ENCODE peak calls at places on chromosomes 7 and 10, in seven cellular contexts. One of them, this sample, is unnamed.

GRCh38 chr7:45596665-45597095 is 22.5 kb downstream of the ADCY1 start:
- DNase-seq in psoas muscle: no peak
- DNase-seq in AG04450: no peak
- DNase-seq in SK-N-SH: no peak
- DNase-seq in mammary epithelial cell: no peak
- DNase-seq in CD4-positive, alpha-beta T cell: no peak
- DNase-seq in astrocyte: no peak
- DNase-seq in this sample: no peak

GRCh38 chr10:72088879-72089585 is 681 bp upstream of the SPOCK2 start:
- DNase-seq in psoas muscle: peak
- DNase-seq in AG04450: no peak
- DNase-seq in SK-N-SH: no peak
- DNase-seq in mammary epithelial cell: no peak
- DNase-seq in CD4-positive, alpha-beta T cell: peak
- DNase-seq in astrocyte: no peak
- DNase-seq in this sample: no peak

GRCh38 chr10:32961892-32962369 is 3.9 kb upstream of the ITGB1 start:
- DNase-seq in psoas muscle: no peak
- DNase-seq in AG04450: peak
- DNase-seq in SK-N-SH: no peak
- DNase-seq in mammary epithelial cell: peak
- DNase-seq in CD4-positive, alpha-beta T cell: no peak
- DNase-seq in astrocyte: peak
- DNase-seq in this sample: peak

GRCh38 chr7:109873296-109873695 is 1217.6 kb upstream of the LRRN3 start:
- DNase-seq in psoas muscle: no peak
- DNase-seq in AG04450: no peak
- DNase-seq in SK-N-SH: no peak
- DNase-seq in mammary epithelial cell: no peak
- DNase-seq in CD4-positive, alpha-beta T cell: no peak
- DNase-seq in astrocyte: no peak
- DNase-seq in this sample: no peak

GRCh38 chr7:91796122-91796521 is 84.4 kb downstream of the MTERF1 start:
- DNase-seq in psoas muscle: no peak
- DNase-seq in AG04450: no peak
- DNase-seq in SK-N-SH: no peak
- DNase-seq in mammary epithelial cell: no peak
- DNase-seq in CD4-positive, alpha-beta T cell: no peak
- DNase-seq in astrocyte: no peak
- DNase-seq in this sample: no peak

GRCh38 chr7:91327341-91327740 is 63.1 kb downstream of the FZD1 start:
- DNase-seq in psoas muscle: no peak
- DNase-seq in AG04450: no peak
- DNase-seq in SK-N-SH: no peak
- DNase-seq in mammary epithelial cell: no peak
- DNase-seq in CD4-positive, alpha-beta T cell: no peak
- DNase-seq in astrocyte: no peak
- DNase-seq in this sample: no peak

GRCh38 chr7:100691676-100692577 is 2.1 kb downstream of the GIGYF1 start:
- DNase-seq in psoas muscle: peak
- DNase-seq in AG04450: no peak
- DNase-seq in SK-N-SH: peak
- DNase-seq in mammary epithelial cell: peak
- DNase-seq in CD4-positive, alpha-beta T cell: peak
- DNase-seq in astrocyte: peak
- DNase-seq in this sample: no peak

GRCh38 chr10:100866010-100866409 is 46.8 kb upstream of the SLF2 start:
- DNase-seq in psoas muscle: no peak
- DNase-seq in AG04450: no peak
- DNase-seq in SK-N-SH: no peak
- DNase-seq in mammary epithelial cell: no peak
- DNase-seq in CD4-positive, alpha-beta T cell: no peak
- DNase-seq in astrocyte: no peak
- DNase-seq in this sample: no peak

GRCh38 chr7:135274495-135275268 is 41.0 kb downstream of the STRA8 start:
- DNase-seq in psoas muscle: no peak
- DNase-seq in AG04450: peak
- DNase-seq in SK-N-SH: peak
- DNase-seq in mammary epithelial cell: peak
- DNase-seq in CD4-positive, alpha-beta T cell: peak
- DNase-seq in astrocyte: peak
- DNase-seq in this sample: no peak

GRCh38 chr7:101953248-101953819 is 135.9 kb downstream of the CUX1 start:
- DNase-seq in psoas muscle: peak
- DNase-seq in AG04450: peak
- DNase-seq in SK-N-SH: peak
- DNase-seq in mammary epithelial cell: no peak
- DNase-seq in CD4-positive, alpha-beta T cell: no peak
- DNase-seq in astrocyte: peak
- DNase-seq in this sample: no peak

GRCh38 chr7:7702826-7703225 is 15.6 kb downstream of the RPA3 start:
- DNase-seq in psoas muscle: no peak
- DNase-seq in AG04450: no peak
- DNase-seq in SK-N-SH: no peak
- DNase-seq in mammary epithelial cell: no peak
- DNase-seq in CD4-positive, alpha-beta T cell: no peak
- DNase-seq in astrocyte: no peak
- DNase-seq in this sample: no peak

GRCh38 chr10:44724415-44725174 is 186.5 kb upstream of the TMEM72 start:
- DNase-seq in psoas muscle: no peak
- DNase-seq in AG04450: no peak
- DNase-seq in SK-N-SH: no peak
- DNase-seq in mammary epithelial cell: no peak
- DNase-seq in CD4-positive, alpha-beta T cell: no peak
- DNase-seq in astrocyte: peak
- DNase-seq in this sample: no peak

GRCh38 chr10:30058570-30059132 is 735 bp downstream of the JCAD start:
- DNase-seq in psoas muscle: no peak
- DNase-seq in AG04450: no peak
- DNase-seq in SK-N-SH: peak
- DNase-seq in mammary epithelial cell: no peak
- DNase-seq in CD4-positive, alpha-beta T cell: no peak
- DNase-seq in astrocyte: no peak
- DNase-seq in this sample: no peak

GRCh38 chr10:49612513-49613159 is 1.2 kb upstream of the CHAT start:
- DNase-seq in psoas muscle: peak
- DNase-seq in AG04450: no peak
- DNase-seq in SK-N-SH: no peak
- DNase-seq in mammary epithelial cell: no peak
- DNase-seq in CD4-positive, alpha-beta T cell: no peak
- DNase-seq in astrocyte: no peak
- DNase-seq in this sample: no peak

GRCh38 chr7:98418636-98419315 is 17.9 kb upstream of the BAIAP2L1 start:
- DNase-seq in psoas muscle: no peak
- DNase-seq in AG04450: peak
- DNase-seq in SK-N-SH: peak
- DNase-seq in mammary epithelial cell: peak
- DNase-seq in CD4-positive, alpha-beta T cell: no peak
- DNase-seq in astrocyte: peak
- DNase-seq in this sample: peak

GRCh38 chr10:124079864-124080263 is 13.5 kb downstream of the CHST15 start:
- DNase-seq in psoas muscle: no peak
- DNase-seq in AG04450: no peak
- DNase-seq in SK-N-SH: no peak
- DNase-seq in mammary epithelial cell: no peak
- DNase-seq in CD4-positive, alpha-beta T cell: no peak
- DNase-seq in astrocyte: no peak
- DNase-seq in this sample: no peak

GRCh38 chr10:80416401-80417098 is 8.2 kb downstream of the PRXL2A start:
- DNase-seq in psoas muscle: peak
- DNase-seq in AG04450: no peak
- DNase-seq in SK-N-SH: no peak
- DNase-seq in mammary epithelial cell: no peak
- DNase-seq in CD4-positive, alpha-beta T cell: no peak
- DNase-seq in astrocyte: peak
- DNase-seq in this sample: no peak

GRCh38 chr7:2926120-2926897 is 82.2 kb upstream of the GNA12 start:
- DNase-seq in psoas muscle: no peak
- DNase-seq in AG04450: no peak
- DNase-seq in SK-N-SH: peak
- DNase-seq in mammary epithelial cell: no peak
- DNase-seq in CD4-positive, alpha-beta T cell: no peak
- DNase-seq in astrocyte: no peak
- DNase-seq in this sample: no peak

GRCh38 chr10:47361293-47361692 is 13.1 kb downstream of the RBP3 start:
- DNase-seq in psoas muscle: peak
- DNase-seq in AG04450: no peak
- DNase-seq in SK-N-SH: peak
- DNase-seq in mammary epithelial cell: no peak
- DNase-seq in CD4-positive, alpha-beta T cell: no peak
- DNase-seq in astrocyte: no peak
- DNase-seq in this sample: no peak

GRCh38 chr10:32713560-32713959 is 244.5 kb downstream of the ITGB1 start:
- DNase-seq in psoas muscle: no peak
- DNase-seq in AG04450: no peak
- DNase-seq in SK-N-SH: no peak
- DNase-seq in mammary epithelial cell: no peak
- DNase-seq in CD4-positive, alpha-beta T cell: no peak
- DNase-seq in astrocyte: no peak
- DNase-seq in this sample: no peak

GRCh38 chr10:106320876-106321275 is 843.6 kb downstream of the SORCS1 start:
- DNase-seq in psoas muscle: no peak
- DNase-seq in AG04450: no peak
- DNase-seq in SK-N-SH: no peak
- DNase-seq in mammary epithelial cell: no peak
- DNase-seq in CD4-positive, alpha-beta T cell: no peak
- DNase-seq in astrocyte: no peak
- DNase-seq in this sample: no peak

GRCh38 chr10:43854042-43854441 is 205.4 kb upstream of the ZNF32 start:
- DNase-seq in psoas muscle: no peak
- DNase-seq in AG04450: no peak
- DNase-seq in SK-N-SH: no peak
- DNase-seq in mammary epithelial cell: peak
- DNase-seq in CD4-positive, alpha-beta T cell: no peak
- DNase-seq in astrocyte: peak
- DNase-seq in this sample: no peak

GRCh38 chr7:67724955-67725354 is 728.3 kb downstream of the TYW1 start:
- DNase-seq in psoas muscle: no peak
- DNase-seq in AG04450: no peak
- DNase-seq in SK-N-SH: no peak
- DNase-seq in mammary epithelial cell: no peak
- DNase-seq in CD4-positive, alpha-beta T cell: no peak
- DNase-seq in astrocyte: no peak
- DNase-seq in this sample: no peak
- H3K27ac ChIP-seq in psoas muscle: no peak
- H3K27ac ChIP-seq in AG04450: no peak
- H3K27ac ChIP-seq in SK-N-SH: no peak
- H3K27ac ChIP-seq in mammary epithelial cell: no peak
- H3K27ac ChIP-seq in CD4-positive, alpha-beta T cell: no peak
- H3K27ac ChIP-seq in astrocyte: no peak
- H3K27ac ChIP-seq in this sample: no peak

DNA sequence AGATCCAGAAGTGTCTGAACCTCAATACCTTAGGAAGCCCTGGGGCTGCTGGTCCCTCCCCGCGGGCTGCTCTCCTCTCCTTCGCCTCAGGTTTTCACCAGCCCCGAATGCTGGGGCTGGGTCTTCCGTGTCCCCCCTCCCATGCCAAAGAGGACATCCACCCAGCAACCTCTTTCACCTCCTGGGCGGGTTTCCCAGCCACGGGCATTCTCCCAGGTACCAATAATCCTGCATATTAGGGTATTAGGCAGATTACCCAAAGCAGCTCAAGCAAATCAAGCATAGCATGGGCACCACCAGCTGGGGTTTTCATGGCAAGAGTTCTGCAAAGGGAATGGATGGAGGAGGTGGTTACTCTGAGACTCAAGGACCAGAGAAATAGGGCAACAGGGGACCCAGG is 224.4 kb downstream of the KCNMA1 start:
- DNase-seq in psoas muscle: no peak
- DNase-seq in AG04450: no peak
- DNase-seq in SK-N-SH: no peak
- DNase-seq in mammary epithelial cell: no peak
- DNase-seq in CD4-positive, alpha-beta T cell: no peak
- DNase-seq in astrocyte: no peak
- DNase-seq in this sample: no peak
- H3K27ac ChIP-seq in psoas muscle: no peak
- H3K27ac ChIP-seq in AG04450: no peak
- H3K27ac ChIP-seq in SK-N-SH: no peak
- H3K27ac ChIP-seq in mammary epithelial cell: no peak
- H3K27ac ChIP-seq in CD4-positive, alpha-beta T cell: no peak
- H3K27ac ChIP-seq in astrocyte: no peak
- H3K27ac ChIP-seq in this sample: no peak

DNA sequence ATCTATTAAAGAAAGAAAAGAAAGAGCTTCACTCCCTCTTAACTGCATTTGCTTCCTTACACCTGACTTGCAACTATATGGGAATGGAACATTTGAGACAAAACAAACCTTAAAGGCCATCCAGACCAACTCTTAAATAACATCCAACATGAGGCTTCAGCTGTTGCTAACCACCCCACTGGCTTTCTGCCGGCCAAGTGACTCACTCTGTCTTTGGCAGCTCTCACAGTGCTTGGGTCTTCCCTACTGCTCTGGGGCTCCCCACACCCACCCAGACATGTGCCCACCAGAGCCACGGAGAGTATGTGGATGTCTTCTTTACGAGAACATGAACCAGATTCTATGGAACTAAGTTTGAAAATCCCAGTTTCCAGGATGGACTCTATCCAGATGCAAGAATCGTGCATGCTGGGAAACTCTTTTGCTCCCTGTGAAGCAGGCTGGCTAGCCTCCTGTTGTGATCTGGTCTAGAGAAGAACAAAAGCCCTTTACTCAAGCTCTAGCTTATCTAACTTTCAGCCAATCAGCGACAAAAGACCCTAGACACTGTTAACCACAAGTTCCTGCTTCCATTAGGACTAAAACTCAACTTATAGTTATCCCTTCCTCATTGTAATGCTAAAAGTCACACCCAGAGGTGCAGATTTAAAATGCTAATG is 245.7 kb downstream of the TCERG1L start:
- DNase-seq in psoas muscle: no peak
- DNase-seq in AG04450: no peak
- DNase-seq in SK-N-SH: no peak
- DNase-seq in mammary epithelial cell: no peak
- DNase-seq in CD4-positive, alpha-beta T cell: no peak
- DNase-seq in astrocyte: no peak
- DNase-seq in this sample: no peak
- H3K27ac ChIP-seq in psoas muscle: no peak
- H3K27ac ChIP-seq in AG04450: no peak
- H3K27ac ChIP-seq in SK-N-SH: no peak
- H3K27ac ChIP-seq in mammary epithelial cell: no peak
- H3K27ac ChIP-seq in CD4-positive, alpha-beta T cell: no peak
- H3K27ac ChIP-seq in astrocyte: no peak
- H3K27ac ChIP-seq in this sample: no peak

DNA sequence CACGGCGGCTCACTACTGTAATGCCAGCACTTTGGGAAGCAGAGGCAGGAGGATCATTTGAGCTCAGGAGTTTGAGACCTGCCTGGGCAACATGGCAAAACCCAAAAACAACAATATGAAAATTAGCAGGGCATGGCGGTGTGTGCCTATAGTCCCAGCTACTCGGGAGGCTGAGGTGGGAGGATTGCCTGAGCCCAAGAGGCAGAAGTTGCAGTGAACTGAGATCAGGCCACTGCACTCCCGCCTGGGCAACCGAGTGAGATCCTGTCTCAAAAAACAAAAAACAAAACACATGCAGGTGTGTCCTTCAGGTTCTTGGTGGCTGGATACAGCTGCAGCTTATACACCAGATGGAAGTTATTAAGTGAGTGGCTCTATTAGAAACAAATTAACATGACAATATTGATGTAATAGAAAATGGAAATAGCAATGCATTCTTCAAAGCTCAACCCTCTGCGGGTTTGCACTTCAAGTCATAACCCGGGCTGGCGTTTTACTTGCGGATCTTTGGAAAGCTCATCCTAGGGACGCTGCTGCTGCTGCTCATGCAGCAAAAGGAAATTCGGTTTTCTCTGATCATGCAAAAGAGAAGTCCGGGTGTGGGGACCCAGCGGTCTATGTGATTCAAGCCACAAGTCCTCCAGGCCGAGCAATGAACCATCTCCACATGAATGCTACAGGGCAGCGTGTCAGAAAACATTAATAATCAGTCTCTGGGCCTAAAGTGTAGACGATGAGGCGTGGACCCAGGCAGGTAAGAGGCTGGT is 281.9 kb downstream of the PRPF18 start:
- DNase-seq in psoas muscle: no peak
- DNase-seq in AG04450: no peak
- DNase-seq in SK-N-SH: no peak
- DNase-seq in mammary epithelial cell: no peak
- DNase-seq in CD4-positive, alpha-beta T cell: no peak
- DNase-seq in astrocyte: no peak
- DNase-seq in this sample: no peak
- H3K27ac ChIP-seq in psoas muscle: no peak
- H3K27ac ChIP-seq in AG04450: no peak
- H3K27ac ChIP-seq in SK-N-SH: no peak
- H3K27ac ChIP-seq in mammary epithelial cell: no peak
- H3K27ac ChIP-seq in CD4-positive, alpha-beta T cell: no peak
- H3K27ac ChIP-seq in astrocyte: no peak
- H3K27ac ChIP-seq in this sample: no peak

This sample was measured in epithelial cell of prostate.